ENCODE peak calls at places on chromosomes 4 and X, in eight cellular contexts. One of them, this sample, is unnamed.

GRCh38 chr4:52883183-52883621 is 21.1 kb downstream of the RASL11B start:
- DNase-seq in HCT116: no peak
- DNase-seq in BE2C: no peak
- DNase-seq in LoVo: no peak
- DNase-seq in NCI-H2029: no peak
- DNase-seq in DMS53: peak
- DNase-seq in germinal center: no peak
- DNase-seq in Calu3: no peak
- DNase-seq in this sample: peak

GRCh38 chrX:129786210-129786651 is 6.5 kb downstream of the SASH3 start:
- DNase-seq in HCT116: no peak
- DNase-seq in germinal center: peak
- DNase-seq in NCI-H2029: no peak
- DNase-seq in DMS53: no peak
- DNase-seq in Calu3: no peak
- DNase-seq in LoVo: no peak
- DNase-seq in BE2C: no peak
- DNase-seq in this sample: no peak

GRCh38 chr4:579543-580175 is 3.6 kb upstream of the TMEM271 start:
- DNase-seq in NCI-H2029: no peak
- DNase-seq in Calu3: no peak
- DNase-seq in LoVo: no peak
- DNase-seq in HCT116: no peak
- DNase-seq in germinal center: no peak
- DNase-seq in DMS53: peak
- DNase-seq in BE2C: no peak
- DNase-seq in this sample: no peak

GRCh38 chrX:78945186-78945912 is at the start of gene P2RY10:
- DNase-seq in BE2C: no peak
- DNase-seq in LoVo: no peak
- DNase-seq in NCI-H2029: no peak
- DNase-seq in HCT116: no peak
- DNase-seq in germinal center: no peak
- DNase-seq in DMS53: no peak
- DNase-seq in Calu3: no peak
- DNase-seq in this sample: no peak

GRCh38 chrX:108699368-108699767 is 37.0 kb downstream of the IRS4 start:
- DNase-seq in Calu3: no peak
- DNase-seq in NCI-H2029: peak
- DNase-seq in LoVo: peak
- DNase-seq in germinal center: no peak
- DNase-seq in DMS53: peak
- DNase-seq in HCT116: peak
- DNase-seq in BE2C: no peak
- DNase-seq in this sample: no peak

GRCh38 chr4:6720202-6720699 is 4.3 kb downstream of the BLOC1S4 start:
- DNase-seq in HCT116: peak
- DNase-seq in germinal center: peak
- DNase-seq in NCI-H2029: peak
- DNase-seq in Calu3: peak
- DNase-seq in LoVo: peak
- DNase-seq in BE2C: peak
- DNase-seq in DMS53: peak
- DNase-seq in this sample: peak

GRCh38 chr4:76363556-76364290 is 57.2 kb downstream of the STBD1 start:
- DNase-seq in Calu3: no peak
- DNase-seq in BE2C: no peak
- DNase-seq in NCI-H2029: no peak
- DNase-seq in germinal center: no peak
- DNase-seq in HCT116: no peak
- DNase-seq in LoVo: no peak
- DNase-seq in DMS53: no peak
- DNase-seq in this sample: no peak

GRCh38 chr4:90078440-90078839 is 48.8 kb upstream of the CCSER1 start:
- DNase-seq in LoVo: no peak
- DNase-seq in HCT116: no peak
- DNase-seq in Calu3: no peak
- DNase-seq in BE2C: no peak
- DNase-seq in DMS53: peak
- DNase-seq in NCI-H2029: no peak
- DNase-seq in germinal center: no peak
- DNase-seq in this sample: no peak

GRCh38 chrX:18026171-18026570 is 165.1 kb upstream of the RAI2 start:
- DNase-seq in HCT116: no peak
- DNase-seq in LoVo: no peak
- DNase-seq in NCI-H2029: peak
- DNase-seq in DMS53: peak
- DNase-seq in germinal center: no peak
- DNase-seq in Calu3: no peak
- DNase-seq in BE2C: no peak
- DNase-seq in this sample: no peak

GRCh38 chr4:120078216-120078615 is 11.6 kb upstream of the MAD2L1 start:
- DNase-seq in NCI-H2029: no peak
- DNase-seq in DMS53: no peak
- DNase-seq in BE2C: no peak
- DNase-seq in HCT116: no peak
- DNase-seq in LoVo: no peak
- DNase-seq in Calu3: no peak
- DNase-seq in germinal center: no peak
- DNase-seq in this sample: no peak

GRCh38 chr4:6693274-6694176 is at the start of gene S100P:
- DNase-seq in DMS53: no peak
- DNase-seq in Calu3: peak
- DNase-seq in BE2C: no peak
- DNase-seq in germinal center: no peak
- DNase-seq in LoVo: peak
- DNase-seq in HCT116: no peak
- DNase-seq in NCI-H2029: no peak
- DNase-seq in this sample: peak

GRCh38 chr4:40423735-40424134 is 88.6 kb downstream of the CHRNA9 start:
- DNase-seq in HCT116: no peak
- DNase-seq in Calu3: no peak
- DNase-seq in NCI-H2029: no peak
- DNase-seq in LoVo: no peak
- DNase-seq in DMS53: no peak
- DNase-seq in germinal center: no peak
- DNase-seq in BE2C: no peak
- DNase-seq in this sample: peak

GRCh38 chrX:17564689-17565409 is 172.4 kb upstream of the SCML1 start:
- DNase-seq in Calu3: no peak
- DNase-seq in DMS53: no peak
- DNase-seq in germinal center: no peak
- DNase-seq in LoVo: no peak
- DNase-seq in BE2C: no peak
- DNase-seq in HCT116: no peak
- DNase-seq in NCI-H2029: no peak
- DNase-seq in this sample: no peak

GRCh38 chr4:184699941-184700340 is 34.0 kb downstream of the CENPU start:
- DNase-seq in LoVo: no peak
- DNase-seq in DMS53: no peak
- DNase-seq in Calu3: no peak
- DNase-seq in BE2C: no peak
- DNase-seq in germinal center: no peak
- DNase-seq in HCT116: no peak
- DNase-seq in NCI-H2029: no peak
- DNase-seq in this sample: no peak

GRCh38 chrX:110180928-110181310 is 137.0 kb downstream of the AMMECR1 start:
- DNase-seq in BE2C: no peak
- DNase-seq in LoVo: no peak
- DNase-seq in NCI-H2029: no peak
- DNase-seq in germinal center: no peak
- DNase-seq in DMS53: no peak
- DNase-seq in HCT116: peak
- DNase-seq in Calu3: no peak
- DNase-seq in this sample: peak

GRCh38 chr4:176277162-176277904 is 8.3 kb upstream of the ASB5 start:
- DNase-seq in NCI-H2029: peak
- DNase-seq in DMS53: peak
- DNase-seq in germinal center: peak
- DNase-seq in BE2C: peak
- DNase-seq in HCT116: peak
- DNase-seq in LoVo: peak
- DNase-seq in Calu3: peak
- DNase-seq in this sample: peak

This sample was measured in PC-9.